ENCODE peak calls at places on chromosome 11, in six cellular contexts. One of them, this sample, is unnamed.
A peak's percentile ranks its signal among the peaks of the same experiment; 100 is the strongest.

GRCh38 chr11:7480132-7480531 is 5.2 kb upstream of the OLFML1 start:
- DNase-seq in WTC11: no peak
- DNase-seq in endothelial cell: no peak
- DNase-seq in stimulated activated naive CD8-positive, alpha-beta T cell treated with anti-CD3 and anti-CD28 coated beads, Interleukin-15, amount 100 ng/mL, for 72 hours: no peak
- DNase-seq in HL-60: no peak
- DNase-seq in T-cell: no peak
- DNase-seq in this sample: no peak

GRCh38 chr11:18720811-18721575 is 5.0 kb downstream of the IGSF22 start:
- DNase-seq in HL-60: no peak
- DNase-seq in endothelial cell: peak; percentile 69
- DNase-seq in stimulated activated naive CD8-positive, alpha-beta T cell treated with anti-CD3 and anti-CD28 coated beads, Interleukin-15, amount 100 ng/mL, for 72 hours: peak; percentile 68
- DNase-seq in T-cell: peak; percentile 66
- DNase-seq in WTC11: peak; percentile 96
- DNase-seq in this sample: peak; percentile 88

GRCh38 chr11:76524919-76525318 is 80.1 kb downstream of the EMSY start:
- DNase-seq in stimulated activated naive CD8-positive, alpha-beta T cell treated with anti-CD3 and anti-CD28 coated beads, Interleukin-15, amount 100 ng/mL, for 72 hours: no peak
- DNase-seq in endothelial cell: no peak
- DNase-seq in WTC11: no peak
- DNase-seq in T-cell: no peak
- DNase-seq in HL-60: no peak
- DNase-seq in this sample: peak; percentile 43

GRCh38 chr11:127224276-127224675 is 223.7 kb upstream of the KIRREL3 start:
- DNase-seq in HL-60: no peak
- DNase-seq in stimulated activated naive CD8-positive, alpha-beta T cell treated with anti-CD3 and anti-CD28 coated beads, Interleukin-15, amount 100 ng/mL, for 72 hours: no peak
- DNase-seq in WTC11: no peak
- DNase-seq in endothelial cell: no peak
- DNase-seq in T-cell: no peak
- DNase-seq in this sample: no peak

GRCh38 chr11:19918302-19919049 is 205.8 kb downstream of the NAV2 start:
- DNase-seq in T-cell: no peak
- DNase-seq in WTC11: no peak
- DNase-seq in endothelial cell: no peak
- DNase-seq in HL-60: no peak
- DNase-seq in stimulated activated naive CD8-positive, alpha-beta T cell treated with anti-CD3 and anti-CD28 coated beads, Interleukin-15, amount 100 ng/mL, for 72 hours: no peak
- DNase-seq in this sample: peak; percentile 67

GRCh38 chr11:70159612-70160570 is 43.2 kb upstream of the FADD start:
- DNase-seq in T-cell: no peak
- DNase-seq in WTC11: no peak
- DNase-seq in HL-60: no peak
- DNase-seq in stimulated activated naive CD8-positive, alpha-beta T cell treated with anti-CD3 and anti-CD28 coated beads, Interleukin-15, amount 100 ng/mL, for 72 hours: no peak
- DNase-seq in endothelial cell: no peak
- DNase-seq in this sample: peak; percentile 72

GRCh38 chr11:78069465-78069864 is 5.8 kb downstream of the THRSP start:
- DNase-seq in WTC11: no peak
- DNase-seq in T-cell: no peak
- DNase-seq in endothelial cell: no peak
- DNase-seq in stimulated activated naive CD8-positive, alpha-beta T cell treated with anti-CD3 and anti-CD28 coated beads, Interleukin-15, amount 100 ng/mL, for 72 hours: no peak
- DNase-seq in HL-60: no peak
- DNase-seq in this sample: no peak

GRCh38 chr11:1731451-1732059 is 18.8 kb downstream of the IFITM10 start:
- DNase-seq in WTC11: no peak
- DNase-seq in T-cell: no peak
- DNase-seq in HL-60: no peak
- DNase-seq in stimulated activated naive CD8-positive, alpha-beta T cell treated with anti-CD3 and anti-CD28 coated beads, Interleukin-15, amount 100 ng/mL, for 72 hours: no peak
- DNase-seq in endothelial cell: no peak
- DNase-seq in this sample: no peak

GRCh38 chr11:84300112-84300511 is 1013.9 kb upstream of the CCDC90B start:
- DNase-seq in stimulated activated naive CD8-positive, alpha-beta T cell treated with anti-CD3 and anti-CD28 coated beads, Interleukin-15, amount 100 ng/mL, for 72 hours: no peak
- DNase-seq in HL-60: no peak
- DNase-seq in T-cell: no peak
- DNase-seq in endothelial cell: no peak
- DNase-seq in WTC11: no peak
- DNase-seq in this sample: no peak

GRCh38 chr11:121716060-121716459 is 263.3 kb upstream of the SORL1-AS1 start:
- DNase-seq in endothelial cell: no peak
- DNase-seq in stimulated activated naive CD8-positive, alpha-beta T cell treated with anti-CD3 and anti-CD28 coated beads, Interleukin-15, amount 100 ng/mL, for 72 hours: no peak
- DNase-seq in HL-60: no peak
- DNase-seq in T-cell: no peak
- DNase-seq in WTC11: no peak
- DNase-seq in this sample: no peak

GRCh38 chr11:12362857-12363256 is 14.5 kb upstream of the PARVA start:
- DNase-seq in HL-60: no peak
- DNase-seq in T-cell: no peak
- DNase-seq in stimulated activated naive CD8-positive, alpha-beta T cell treated with anti-CD3 and anti-CD28 coated beads, Interleukin-15, amount 100 ng/mL, for 72 hours: no peak
- DNase-seq in WTC11: no peak
- DNase-seq in endothelial cell: no peak
- DNase-seq in this sample: no peak

GRCh38 chr11:128235446-128235845 is 351.9 kb downstream of the ETS1 start:
- DNase-seq in stimulated activated naive CD8-positive, alpha-beta T cell treated with anti-CD3 and anti-CD28 coated beads, Interleukin-15, amount 100 ng/mL, for 72 hours: no peak
- DNase-seq in T-cell: no peak
- DNase-seq in endothelial cell: no peak
- DNase-seq in HL-60: no peak
- DNase-seq in WTC11: no peak
- DNase-seq in this sample: no peak

GRCh38 chr11:100687032-100687629 is at the start of gene ARHGAP42:
- DNase-seq in WTC11: peak; percentile 92
- DNase-seq in stimulated activated naive CD8-positive, alpha-beta T cell treated with anti-CD3 and anti-CD28 coated beads, Interleukin-15, amount 100 ng/mL, for 72 hours: peak; percentile 42
- DNase-seq in T-cell: no peak
- DNase-seq in endothelial cell: peak; percentile 65
- DNase-seq in HL-60: peak; percentile 8
- DNase-seq in this sample: peak; percentile 72